ENCODE peak calls at places on chromosome 17, in nine cellular contexts. H, N, I, Z, R, C, G, U and W are unnamed samples.

GRCh38 chr17:58338907-58339774 is 10.5 kb upstream of the TSPOAP1 start:
- DNase-seq in H (peak), N (no peak), I (no peak), Z (no peak), R (peak), C (no peak), G (no peak), U (no peak), W (peak)

GRCh38 chr17:59752446-59752845 is 45.0 kb downstream of the VMP1 start:
- DNase-seq in H (no peak), N (no peak), I (no peak), Z (no peak), R (no peak), C (no peak), G (no peak), U (no peak), W (no peak)

GRCh38 chr17:27602721-27603445 is 28.1 kb upstream of the LGALS9 start:
- DNase-seq in H (peak), N (peak), I (peak), Z (peak), R (peak), C (peak), G (peak), U (peak), W (peak)

GRCh38 chr17:32488177-32488542 is 1.4 kb downstream of the CDK5R1 start:
- DNase-seq in H (no peak), N (no peak), I (no peak), Z (no peak), R (no peak), C (no peak), G (no peak), U (no peak), W (no peak)

GRCh38 chr17:6986676-6987075 is 9.2 kb upstream of the ALOX12 start:
- DNase-seq in H (no peak), N (no peak), I (no peak), Z (no peak), R (no peak), C (no peak), G (no peak), U (no peak), W (no peak)

GRCh38 chr17:64773386-64773835 is 111.3 kb upstream of the SMURF2 start:
- DNase-seq in H (no peak), N (no peak), I (no peak), Z (no peak), R (no peak), C (no peak), G (no peak), U (no peak), W (no peak)

GRCh38 chr17:9003355-9004131 is 17.8 kb upstream of the NTN1 start:
- DNase-seq in H (peak), N (no peak), I (no peak), Z (no peak), R (no peak), C (no peak), G (no peak), U (peak), W (no peak)

GRCh38 chr17:1561420-1562177 is 993 bp downstream of the PITPNA start:
- DNase-seq in H (peak), N (no peak), I (no peak), Z (no peak), R (peak), C (peak), G (no peak), U (peak), W (no peak)

GRCh38 chr17:39740357-39741111 is 2.8 kb downstream of the GRB7 start:
- DNase-seq in H (no peak), N (no peak), I (no peak), Z (no peak), R (no peak), C (no peak), G (no peak), U (peak), W (no peak)

GRCh38 chr17:45319239-45319703 is 2.5 kb upstream of the MAP3K14 start:
- DNase-seq in H (no peak), N (no peak), I (no peak), Z (no peak), R (no peak), C (no peak), G (no peak), U (peak), W (no peak)

GRCh38 chr17:10702574-10702973 is 5.2 kb downstream of the ADPRM start:
- DNase-seq in H (no peak), N (no peak), I (no peak), Z (no peak), R (no peak), C (no peak), G (no peak), U (no peak), W (no peak)

GRCh38 chr17:78477913-78478756 is 99.1 kb downstream of the DNAH17 start:
- DNase-seq in H (no peak), N (no peak), I (no peak), Z (no peak), R (no peak), C (no peak), G (no peak), U (no peak), W (no peak)

GRCh38 chr17:6677158-6677831 is 25.7 kb downstream of the C17orf100 start:
- DNase-seq in H (no peak), N (no peak), I (no peak), Z (no peak), R (peak), C (no peak), G (no peak), U (no peak), W (no peak)

GRCh38 chr17:8621585-8621984 is 8.9 kb downstream of the MYH10 start:
- DNase-seq in H (no peak), N (no peak), I (no peak), Z (no peak), R (no peak), C (no peak), G (no peak), U (no peak), W (no peak)

GRCh38 chr17:59381716-59382570 is 50.5 kb downstream of the YPEL2 start:
- DNase-seq in H (no peak), N (peak), I (no peak), Z (peak), R (no peak), C (no peak), G (no peak), U (no peak), W (no peak)

GRCh38 chr17:42456223-42457106 is 2.2 kb upstream of the ATP6V0A1 start:
- DNase-seq in H (no peak), N (no peak), I (no peak), Z (no peak), R (no peak), C (no peak), G (no peak), U (no peak), W (peak)